ENCODE peak calls at places on chromosomes 11 and 22, in nine cellular contexts. A is endodermal cell, M is left lung, G is cardiac muscle cell, V is heart left ventricle, Z is fibroblast of lung, B is Peyer's patch, E is adrenal gland, L is colonic mucosa. N is an unnamed sample.

GRCh38 chr22:45402466-45402865 is 10.9 kb downstream of the SMC1B start:
- DNase-seq in G (no peak), L (no peak), Z (no peak), E (no peak), V (no peak), B (no peak), M (no peak), A (no peak), N (no peak)

GRCh38 chr11:111419641-111420327 is 40.7 kb upstream of the POU2AF1 start:
- DNase-seq in V (no peak), B (no peak), Z (no peak), M (no peak), L (no peak), G (no peak), E (no peak), A (peak; percentile 30), N (no peak)

GRCh38 chr11:93648168-93648567 is 13.3 kb upstream of the CEP295 start:
- DNase-seq in Z (peak; percentile 13), M (no peak), B (no peak), V (no peak), E (no peak), A (no peak), G (peak; percentile 11), L (no peak), N (peak; percentile 16)

GRCh38 chr22:32410459-32410858 is 1.6 kb downstream of the RTCB start:
- DNase-seq in M (no peak), B (no peak), A (no peak), V (no peak), G (no peak), E (no peak), L (no peak), Z (no peak), N (no peak)

GRCh38 chr22:30205281-30206115 is 41.1 kb downstream of the LIF start:
- DNase-seq in G (no peak), M (no peak), Z (peak; percentile 95), A (no peak), L (no peak), E (peak; percentile 57), B (peak; percentile 59), V (peak; percentile 82), N (peak; percentile 39)

GRCh38 chr11:59510917-59511589 is at the start of gene OR4D9:
- DNase-seq in B (no peak), G (no peak), M (no peak), E (no peak), L (no peak), A (no peak), V (no peak), Z (no peak), N (no peak)

GRCh38 chr11:57290288-57290687 is 34.5 kb downstream of the TNKS1BP1 start:
- DNase-seq in L (no peak), A (no peak), E (no peak), M (no peak), V (no peak), Z (peak; percentile 83), B (no peak), G (no peak), N (no peak)

GRCh38 chr11:62143727-62144126 is 19.9 kb downstream of the INCENP start:
- DNase-seq in E (peak; percentile 21), G (no peak), Z (no peak), M (no peak), V (no peak), A (peak; percentile 43), B (peak; percentile 15), L (peak; percentile 16), N (no peak)

GRCh38 chr11:134661660-134662059 is 249.6 kb upstream of the B3GAT1 start:
- DNase-seq in A (peak; percentile 20), L (no peak), E (peak; percentile 23), V (no peak), G (no peak), B (no peak), M (no peak), Z (no peak), N (no peak)

GRCh38 chr11:128624269-128625170 is 37.2 kb upstream of the ETS1 start:
- DNase-seq in M (peak; percentile 86), G (no peak), A (peak; percentile 63), L (no peak), B (peak; percentile 86), E (no peak), Z (no peak), V (no peak), N (no peak)

GRCh38 chr22:22422629-22423112 is 85.9 kb downstream of the ZNF280B start:
- DNase-seq in E (peak; percentile 90), L (peak; percentile 74), G (no peak), A (peak; percentile 90), Z (peak; percentile 42), B (peak; percentile 94), V (peak; percentile 46), M (peak; percentile 80), N (peak; percentile 80)

GRCh38 chr22:48171294-48171693 is 1408.8 kb downstream of the TBC1D22A start:
- DNase-seq in B (no peak), E (no peak), A (peak; percentile 74), Z (no peak), V (no peak), G (peak; percentile 22), L (no peak), M (no peak), N (no peak)

GRCh38 chr22:22556578-22556977 is 2.5 kb downstream of the PRAME start:
- DNase-seq in L (no peak), Z (no peak), G (no peak), B (no peak), A (no peak), M (no peak), V (no peak), E (no peak), N (no peak)

GRCh38 chr22:47196493-47196849 is 434.0 kb downstream of the TBC1D22A start:
- DNase-seq in V (no peak), A (no peak), G (no peak), Z (no peak), E (no peak), B (no peak), M (no peak), L (no peak), N (no peak)

GRCh38 chr11:69383372-69383771 is 89.4 kb downstream of the MYEOV start:
- DNase-seq in G (no peak), B (peak; percentile 25), A (peak; percentile 16), V (no peak), M (no peak), L (no peak), E (peak; percentile 30), Z (no peak), N (no peak)

GRCh38 chr11:124760205-124760652 is 1.9 kb downstream of the ESAM start:
- DNase-seq in V (peak; percentile 60), B (no peak), G (peak; percentile 51), E (no peak), L (no peak), A (no peak), M (peak; percentile 82), Z (no peak), N (no peak)

GRCh38 chr11:124760806-124761205 is 1.3 kb downstream of the ESAM start:
- DNase-seq in A (peak; percentile 44), M (no peak), B (no peak), Z (no peak), L (no peak), V (no peak), E (no peak), G (no peak), N (no peak)

GRCh38 chr11:124761301-124762021 is 629 bp downstream of the ESAM start:
- DNase-seq in Z (no peak), E (no peak), A (peak; percentile 60), L (no peak), V (peak; percentile 69), M (no peak), B (no peak), G (no peak), N (no peak)

GRCh38 chr11:124758355-124759267 is 3.5 kb downstream of the ESAM start:
- DNase-seq in V (peak; percentile 73), Z (peak; percentile 55), G (peak; percentile 91), E (peak; percentile 73), L (peak; percentile 94), B (peak; percentile 92), M (peak; percentile 93), A (peak; percentile 96), N (peak; percentile 84)

GRCh38 chr11:124759268-124760204 is 2.6 kb downstream of the ESAM start:
- DNase-seq in G (peak; percentile 22), B (no peak), A (peak; percentile 70), E (peak; percentile 75), M (peak; percentile 76), L (no peak), Z (no peak), V (peak; percentile 84), N (no peak)
- H3K4me3 ChIP-seq in G (no peak overlapping the region), B (peak overlapping the region; percentile 18), A (peak overlapping the region; percentile 81), E (no peak overlapping the region), M (peak overlapping the region; percentile 64), L (peak overlapping the region; percentile 17), Z (peak overlapping the region; percentile 56), V (peak overlapping the region; percentile 68), N (no peak overlapping the region)

GRCh38 chr22:18970180-18970947 is 34.3 kb upstream of the PRODH start:
- DNase-seq in Z (peak; percentile 30), V (no peak), A (peak; percentile 87), G (peak; percentile 62), L (no peak), M (peak; percentile 76), E (no peak), B (no peak), N (peak; percentile 74)
- TF ChIP-seq CTCF in Z (no peak), V (no peak), A (peak; percentile 62), G (no peak), L (no peak), M (no peak), E (no peak), B (no peak), N (no peak)

DNA sequence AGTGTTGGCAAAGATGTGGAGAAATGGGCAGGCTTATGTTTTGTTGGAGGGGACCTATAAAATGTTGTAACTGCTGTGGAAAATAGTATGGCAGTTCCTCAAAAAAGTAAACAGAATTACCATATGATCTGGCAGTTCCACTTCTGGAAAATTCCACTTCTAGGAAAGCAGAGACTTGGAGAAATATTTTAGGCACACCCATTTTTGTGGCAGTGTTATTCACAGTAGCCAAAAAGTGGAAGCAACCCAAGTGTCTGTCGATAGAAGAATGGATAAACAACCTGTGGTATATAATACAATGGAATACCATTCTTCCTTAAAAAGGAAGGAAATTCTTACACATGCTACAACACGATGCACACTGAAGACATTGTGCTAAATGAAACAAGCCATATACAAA is 57.0 kb upstream of the ADORA2A start:
- DNase-seq in L (no peak), M (no peak), G (no peak), E (no peak), Z (peak; percentile 31), A (no peak), V (no peak), B (no peak), N (no peak)
- H3K36me3 ChIP-seq in L (no peaks in the 10 kb centered on the region), M (no peaks in the 10 kb centered on the region), G (peaks cover 62% of the 10 kb centered on the region), E (no peaks in the 10 kb centered on the region), Z (peaks cover 4% of the 10 kb centered on the region), A (peaks cover 67% of the 10 kb centered on the region), V (peaks cover 9% of the 10 kb centered on the region), B (no peaks in the 10 kb centered on the region), N (peaks cover 85% of the 10 kb centered on the region)

GRCh38 chr11:119828819-119829218 is 99.8 kb upstream of the NECTIN1 start:
- DNase-seq in L (no peak), G (no peak), V (no peak), M (no peak), B (no peak), E (no peak), Z (no peak), A (no peak), N (no peak)

GRCh38 chr11:119828011-119828410 is 99.0 kb upstream of the NECTIN1 start:
- DNase-seq in Z (no peak), G (no peak), L (peak; percentile 52), E (no peak), M (no peak), A (no peak), B (peak; percentile 70), V (no peak), N (no peak)

GRCh38 chr11:119827113-119827512 is 98.1 kb upstream of the NECTIN1 start:
- DNase-seq in B (no peak), E (no peak), Z (no peak), V (no peak), G (no peak), M (no peak), L (no peak), A (no peak), N (no peak)

GRCh38 chr11:119823077-119823476 is 94.1 kb upstream of the NECTIN1 start:
- DNase-seq in G (no peak), A (no peak), B (no peak), L (no peak), M (no peak), E (no peak), V (no peak), Z (no peak), N (no peak)
- H3K4me3 ChIP-seq in G (no peak overlapping the region), A (no peak overlapping the region), B (no peak overlapping the region), L (no peak overlapping the region), M (no peak overlapping the region), E (no peak overlapping the region), V (no peak overlapping the region), Z (no peak overlapping the region), N (no peak overlapping the region)